ENCODE peak calls at places on chromosomes 11 and 22, in nine cellular contexts. K is brain microvascular endothelial cell, V is AG10803, X is AG09309, I is osteocyte, L is chondrocyte, U is astrocyte, Y is OCI-LY7, P is Calu3. B is an unnamed sample.

GRCh38 chr11:122207505-122207904 is 91.5 kb upstream of the BLID start:
- DNase-seq in K (peak), V (peak), X (no peak), I (no peak), L (no peak), U (peak), Y (no peak), P (no peak), B (no peak)

GRCh38 chr22:36012332-36012731 is 16.3 kb downstream of the RBFOX2 start:
- DNase-seq in K (no peak), V (no peak), X (no peak), I (no peak), L (no peak), U (no peak), Y (no peak), P (no peak), B (no peak)

GRCh38 chr11:114308689-114309089 is 12.5 kb downstream of the NNMT start:
- DNase-seq in K (no peak), V (peak), X (peak), I (no peak), L (no peak), U (peak), Y (no peak), P (no peak), B (no peak)

GRCh38 chr11:87712802-87713202 is 462.4 kb downstream of the RAB38 start:
- DNase-seq in K (no peak), V (no peak), X (no peak), I (no peak), L (no peak), U (no peak), Y (peak), P (no peak), B (no peak)

GRCh38 chr11:110366234-110366633 is 63.5 kb upstream of the FDX1 start:
- DNase-seq in K (peak), V (peak), X (no peak), I (no peak), L (no peak), U (peak), Y (no peak), P (peak), B (no peak)

GRCh38 chr11:3197878-3198528 is 20.6 kb downstream of the MRGPRG start:
- DNase-seq in K (no peak), V (no peak), X (no peak), I (no peak), L (no peak), U (no peak), Y (no peak), P (no peak), B (no peak)

GRCh38 chr11:3147257-3147619 is 17.9 kb downstream of the OSBPL5 start:
- DNase-seq in K (no peak), V (peak), X (no peak), I (no peak), L (no peak), U (no peak), Y (no peak), P (no peak), B (no peak)

GRCh38 chr11:109123811-109124787 is 297.9 kb upstream of the C11orf87 start:
- DNase-seq in K (peak), V (peak), X (peak), I (no peak), L (no peak), U (peak), Y (no peak), P (no peak), B (no peak)

GRCh38 chr11:68542617-68543016 is 82.1 kb downstream of the PPP6R3 start:
- DNase-seq in K (peak), V (peak), X (peak), I (no peak), L (no peak), U (peak), Y (no peak), P (no peak), B (peak)

GRCh38 chr11:44243633-44244343 is 66.2 kb downstream of the ALX4 start:
- DNase-seq in K (peak), V (peak), X (no peak), I (no peak), L (no peak), U (peak), Y (no peak), P (no peak), B (peak)

GRCh38 chr22:47382164-47382890 is 619.9 kb downstream of the TBC1D22A start:
- DNase-seq in K (no peak), V (no peak), X (no peak), I (no peak), L (peak), U (no peak), Y (no peak), P (no peak), B (no peak)

GRCh38 chr11:83249972-83250593 is 36.1 kb downstream of the CCDC90B start:
- DNase-seq in K (peak), V (peak), X (no peak), I (no peak), L (no peak), U (no peak), Y (peak), P (no peak), B (no peak)

GRCh38 chr11:30196400-30197206 is 34.2 kb upstream of the FSHB start:
- DNase-seq in K (peak), V (peak), X (no peak), I (no peak), L (no peak), U (peak), Y (peak), P (peak), B (no peak)

GRCh38 chr11:134339756-134340155 is 8.0 kb downstream of the GLB1L2 start:
- DNase-seq in K (no peak), V (no peak), X (no peak), I (no peak), L (no peak), U (no peak), Y (no peak), P (no peak), B (no peak)

GRCh38 chr11:100689141-100689540 is 2.1 kb downstream of the ARHGAP42 start:
- DNase-seq in K (no peak), V (no peak), X (no peak), I (no peak), L (no peak), U (no peak), Y (no peak), P (no peak), B (no peak)

GRCh38 chr11:35077709-35078695 is 61.0 kb upstream of the CD44 start:
- DNase-seq in K (peak), V (peak), X (peak), I (no peak), L (no peak), U (peak), Y (peak), P (peak), B (peak)

GRCh38 chr11:56932572-56933235 is 56.0 kb upstream of the OR5AK2 start:
- DNase-seq in K (peak), V (peak), X (peak), I (no peak), L (no peak), U (peak), Y (no peak), P (peak), B (peak)

GRCh38 chr11:115170133-115170815 is 333.9 kb downstream of the CADM1 start:
- DNase-seq in K (peak), V (peak), X (no peak), I (peak), L (no peak), U (no peak), Y (peak), P (peak), B (peak)

GRCh38 chr11:119091083-119091650 is 6.5 kb downstream of the HMBS start:
- DNase-seq in K (no peak), V (peak), X (no peak), I (no peak), L (no peak), U (no peak), Y (no peak), P (no peak), B (no peak)

GRCh38 chr22:44483878-44484277 is 14.2 kb downstream of the RTL6 start:
- DNase-seq in K (no peak), V (no peak), X (no peak), I (no peak), L (no peak), U (no peak), Y (no peak), P (no peak), B (no peak)

GRCh38 chr11:112555491-112556364 is 295.1 kb upstream of the PLET1 start:
- DNase-seq in K (peak), V (peak), X (no peak), I (no peak), L (no peak), U (peak), Y (peak), P (peak), B (no peak)

GRCh38 chr22:26444777-26445176 is 15.7 kb downstream of the ASPHD2 start:
- DNase-seq in K (no peak), V (no peak), X (no peak), I (no peak), L (no peak), U (no peak), Y (no peak), P (no peak), B (no peak)

GRCh38 chr22:48651036-48651890 is 1176.4 kb downstream of the BRD1 start:
- DNase-seq in K (no peak), V (no peak), X (no peak), I (no peak), L (no peak), U (no peak), Y (no peak), P (no peak), B (no peak)

GRCh38 chr11:33663121-33663520 is 37.5 kb downstream of the C11orf91 start:
- DNase-seq in K (no peak), V (no peak), X (no peak), I (peak), L (no peak), U (no peak), Y (no peak), P (no peak), B (no peak)

GRCh38 chr11:107043242-107043991 is 25.1 kb upstream of the GUCY1A2 start:
- DNase-seq in K (peak), V (peak), X (peak), I (no peak), L (no peak), U (peak), Y (no peak), P (no peak), B (peak)

GRCh38 chr22:45064313-45065268 is 54.8 kb upstream of the PHF21B start:
- DNase-seq in K (peak), V (peak), X (peak), I (no peak), L (no peak), U (peak), Y (no peak), P (peak), B (no peak)

GRCh38 chr11:116033931-116034553 is 529.8 kb upstream of the CADM1 start:
- DNase-seq in K (no peak), V (no peak), X (no peak), I (peak), L (no peak), U (no peak), Y (no peak), P (no peak), B (no peak)

GRCh38 chr11:3735827-3736226 is 61.5 kb downstream of the NUP98 start:
- DNase-seq in K (peak), V (peak), X (no peak), I (no peak), L (no peak), U (peak), Y (no peak), P (no peak), B (no peak)

GRCh38 chr11:9765320-9766101 is 101.6 kb downstream of the SWAP70 start:
- DNase-seq in K (peak), V (peak), X (peak), I (peak), L (no peak), U (peak), Y (no peak), P (no peak), B (peak)

GRCh38 chr11:132072880-132073213 is 702.4 kb downstream of the NTM start:
- DNase-seq in K (peak), V (peak), X (no peak), I (no peak), L (no peak), U (peak), Y (no peak), P (no peak), B (no peak)

GRCh38 chr11:80156062-80156461 is 715.2 kb upstream of the TENM4 start:
- DNase-seq in K (no peak), V (no peak), X (no peak), I (no peak), L (no peak), U (no peak), Y (no peak), P (no peak), B (no peak)

GRCh38 chr11:80157447-80157846 is 716.6 kb upstream of the TENM4 start:
- DNase-seq in K (no peak), V (no peak), X (no peak), I (no peak), L (no peak), U (no peak), Y (no peak), P (no peak), B (no peak)

DNA sequence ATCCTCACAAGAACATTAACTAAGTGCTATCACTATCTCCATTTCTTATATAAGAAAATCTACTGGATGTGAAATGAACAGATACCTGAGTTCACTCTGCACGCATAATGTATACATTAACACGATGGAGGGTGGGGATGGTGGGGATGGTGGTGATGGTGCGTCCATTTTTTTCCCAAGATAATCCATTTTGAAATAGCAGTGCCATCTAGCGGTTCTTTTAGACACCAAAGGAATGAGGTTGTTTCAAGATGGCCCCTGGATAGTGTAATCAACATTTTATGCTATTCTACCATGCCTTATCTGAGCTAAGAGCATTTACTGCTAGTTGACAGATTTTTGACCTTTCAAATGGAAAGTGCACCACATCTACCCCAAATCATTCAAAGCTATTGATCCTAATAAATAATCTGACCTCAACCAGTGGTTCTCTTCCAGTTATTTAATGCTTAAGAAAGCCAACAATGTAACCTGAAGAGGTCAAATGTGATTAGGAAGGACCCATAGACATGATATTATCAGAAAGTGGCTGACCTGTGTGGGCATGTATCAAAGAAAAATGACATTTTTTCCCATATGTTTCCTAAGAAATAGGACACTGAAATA is 714.7 kb upstream of the TENM4 start:
- DNase-seq in K (peak), V (peak), X (no peak), I (no peak), L (no peak), U (no peak), Y (peak), P (no peak), B (no peak)
- TF ChIP-seq CTCF in K (peak), V (peak), X (peak), I (peak), L (peak), U (peak), Y (peak), P (peak), B (peak)

GRCh38 chr11:70445605-70446004 is 47.3 kb downstream of the CTTN start:
- DNase-seq in K (no peak), V (no peak), X (no peak), I (no peak), L (no peak), U (peak), Y (no peak), P (no peak), B (no peak)
- TF ChIP-seq CTCF in K (no peak), V (no peak), X (no peak), I (no peak), L (no peak), U (no peak), Y (no peak), P (no peak), B (no peak)

GRCh38 chr11:86198156-86198555 is 46.4 kb upstream of the EED start:
- DNase-seq in K (no peak), V (no peak), X (no peak), I (no peak), L (no peak), U (no peak), Y (no peak), P (no peak), B (no peak)

GRCh38 chr11:86194998-86195397 is 49.6 kb upstream of the EED start:
- DNase-seq in K (no peak), V (no peak), X (no peak), I (no peak), L (no peak), U (no peak), Y (no peak), P (no peak), B (no peak)

GRCh38 chr11:86196924-86197323 is 47.6 kb upstream of the EED start:
- DNase-seq in K (no peak), V (no peak), X (no peak), I (no peak), L (no peak), U (no peak), Y (no peak), P (no peak), B (no peak)

GRCh38 chr11:86197448-86197847 is 47.1 kb upstream of the EED start:
- DNase-seq in K (no peak), V (peak), X (no peak), I (no peak), L (no peak), U (no peak), Y (no peak), P (no peak), B (no peak)

GRCh38 chr11:86196291-86196690 is 48.3 kb upstream of the EED start:
- DNase-seq in K (no peak), V (no peak), X (no peak), I (no peak), L (no peak), U (no peak), Y (no peak), P (no peak), B (no peak)
- TF ChIP-seq CTCF in K (no peak), V (no peak), X (no peak), I (no peak), L (no peak), U (no peak), Y (no peak), P (no peak), B (no peak)

DNA sequence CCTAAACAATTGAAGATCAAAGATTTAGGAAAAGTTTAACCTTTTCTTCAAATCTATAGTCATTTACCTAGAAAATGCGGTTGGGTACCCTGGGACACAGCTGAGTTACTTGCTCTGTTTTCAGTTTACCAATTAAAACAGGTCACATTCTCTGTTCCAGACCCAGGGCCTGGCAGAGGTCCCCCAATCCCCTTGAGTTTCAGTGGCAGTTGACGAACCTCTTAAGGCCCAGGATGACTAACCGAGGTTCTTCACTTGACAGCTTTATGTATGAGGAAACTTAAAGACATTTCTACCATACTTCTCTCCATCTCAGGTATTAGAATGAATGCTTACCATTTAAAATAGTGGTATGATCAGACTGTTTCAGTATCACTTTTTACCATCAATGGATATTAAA is 16.3 kb downstream of the LDHAL6A start:
- DNase-seq in K (no peak), V (no peak), X (no peak), I (no peak), L (no peak), U (no peak), Y (no peak), P (no peak), B (no peak)
- TF ChIP-seq CTCF in K (no peak), V (no peak), X (no peak), I (no peak), L (no peak), U (no peak), Y (no peak), P (no peak), B (no peak)

DNA sequence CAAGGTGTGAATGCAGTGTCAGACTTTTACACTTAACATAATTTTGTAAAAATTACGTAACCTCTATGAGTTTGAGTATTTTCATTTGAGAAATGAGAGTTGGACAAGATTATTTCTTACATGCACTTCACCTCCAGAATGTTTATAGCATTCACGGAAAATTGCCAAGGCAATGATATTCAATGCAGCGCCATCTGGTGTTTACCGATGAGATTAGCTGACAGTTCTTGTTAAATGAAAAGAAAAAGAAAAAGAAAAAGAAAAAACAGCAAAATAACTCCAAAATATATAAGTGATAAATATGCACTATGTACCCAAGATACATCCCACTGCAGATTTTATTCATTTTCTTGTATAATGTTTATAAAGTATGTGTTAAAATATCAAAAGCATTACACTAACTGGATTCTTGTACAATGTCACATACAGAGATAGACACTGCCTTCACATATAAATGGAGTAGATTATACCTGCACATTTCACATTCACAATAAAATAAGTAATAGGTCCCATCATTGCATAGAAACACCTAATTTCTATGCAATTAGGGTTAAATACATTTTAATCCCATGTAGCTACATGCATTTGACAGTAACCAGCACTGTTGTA is 976.3 kb upstream of the FAT3 start:
- DNase-seq in K (peak), V (no peak), X (no peak), I (no peak), L (no peak), U (no peak), Y (peak), P (peak), B (no peak)
- TF ChIP-seq CTCF in K (peak), V (peak), X (peak), I (peak), L (peak), U (peak), Y (peak), P (peak), B (peak)

GRCh38 chr11:65744699-65745042 is 24.1 kb upstream of the RNASEH2C start:
- DNase-seq in K (no peak), V (no peak), X (no peak), I (no peak), L (no peak), U (no peak), Y (no peak), P (no peak), B (no peak)
- TF ChIP-seq CTCF in K (no peak), V (no peak), X (no peak), I (no peak), L (peak), U (no peak), Y (no peak), P (no peak), B (no peak)

GRCh38 chr11:79461144-79461543 is 20.3 kb upstream of the TENM4 start:
- DNase-seq in K (no peak), V (peak), X (no peak), I (no peak), L (no peak), U (peak), Y (no peak), P (no peak), B (no peak)
- TF ChIP-seq CTCF in K (peak), V (peak), X (peak), I (peak), L (peak), U (peak), Y (peak), P (no peak), B (peak)

GRCh38 chr11:17013548-17014320 is 480 bp downstream of the PLEKHA7 start:
- DNase-seq in K (no peak), V (no peak), X (no peak), I (no peak), L (no peak), U (no peak), Y (no peak), P (peak), B (no peak)

GRCh38 chr11:17015639-17016125 is 1.5 kb upstream of the PLEKHA7 start:
- DNase-seq in K (no peak), V (peak), X (no peak), I (no peak), L (no peak), U (no peak), Y (no peak), P (no peak), B (no peak)

GRCh38 chr11:17014321-17014773 is at the start of gene PLEKHA7:
- DNase-seq in K (no peak), V (no peak), X (no peak), I (no peak), L (no peak), U (no peak), Y (no peak), P (peak), B (no peak)

GRCh38 chr11:17012712-17013547 is 1.3 kb downstream of the PLEKHA7 start:
- DNase-seq in K (peak), V (no peak), X (peak), I (no peak), L (no peak), U (peak), Y (no peak), P (peak), B (peak)

GRCh38 chr11:17014774-17015638 is 792 bp upstream of the PLEKHA7 start:
- DNase-seq in K (peak), V (no peak), X (no peak), I (no peak), L (no peak), U (peak), Y (no peak), P (peak), B (no peak)
- TF ChIP-seq CTCF in K (peak), V (peak), X (no peak), I (peak), L (peak), U (peak), Y (peak), P (peak), B (peak)

GRCh38 chr22:22709719-22710445 is 65.5 kb downstream of the GGTLC2 start:
- DNase-seq in K (no peak), V (no peak), X (no peak), I (peak), L (no peak), U (no peak), Y (peak), P (no peak), B (no peak)
- TF ChIP-seq CTCF in K (peak), V (no peak), X (peak), I (no peak), L (peak), U (no peak), Y (peak), P (peak), B (peak)

B was measured in epithelial cell of proximal tubule.